ENCODE peak calls at places on chromosomes 12 and 14, in seven cellular contexts. Q is astrocyte, I is PC-3, B is H9, J is neural progenitor cell, G is fibroblast of lung, E is mammary epithelial cell. D is an unnamed sample.

GRCh38 chr12:114638790-114639435 is 45.1 kb downstream of the TBX3 start:
- DNase-seq in I (no peak), E (no peak), B (peak; percentile 85), G (no peak), Q (no peak), J (no peak), D (peak; percentile 84)

GRCh38 chr12:105322070-105322469 is 8.4 kb upstream of the C12orf75 start:
- DNase-seq in B (no peak), J (no peak), I (no peak), E (no peak), G (peak; percentile 27), Q (peak; percentile 20), D (no peak)

GRCh38 chr14:99129998-99130397 is 142.0 kb downstream of the BCL11B start:
- DNase-seq in Q (no peak), J (no peak), E (no peak), B (no peak), I (no peak), G (no peak), D (peak; percentile 6)

GRCh38 chr12:4307593-4308333 is 13.2 kb upstream of the TIGAR start:
- DNase-seq in G (peak; percentile 82), I (peak; percentile 83), B (peak; percentile 98), J (peak; percentile 90), Q (peak; percentile 65), E (peak; percentile 98), D (peak; percentile 98)

GRCh38 chr14:35708072-35708471 is 101.0 kb downstream of the RALGAPA1 start:
- DNase-seq in B (no peak), G (no peak), J (no peak), Q (no peak), E (no peak), I (no peak), D (no peak)

GRCh38 chr12:39490500-39491276 is 47.8 kb upstream of the KIF21A start:
- DNase-seq in Q (peak; percentile 67), E (peak; percentile 93), I (peak; percentile 76), G (peak; percentile 22), B (no peak), J (no peak), D (no peak)

GRCh38 chr12:115726691-115727090 is 550.8 kb downstream of the MED13L start:
- DNase-seq in Q (no peak), G (no peak), J (no peak), B (no peak), I (no peak), E (no peak), D (no peak)

GRCh38 chr14:91980157-91980556 is 32.7 kb upstream of the FBLN5 start:
- DNase-seq in Q (peak; percentile 96), B (no peak), I (peak; percentile 90), G (peak; percentile 88), J (no peak), E (peak; percentile 93), D (no peak)

GRCh38 chr12:7142057-7142644 is 12.0 kb downstream of the CLSTN3 start:
- DNase-seq in I (peak; percentile 58), B (peak; percentile 81), E (peak; percentile 25), G (peak; percentile 45), Q (no peak), J (peak; percentile 70), D (peak; percentile 95)

GRCh38 chr14:67574156-67574555 is 25.9 kb downstream of the PIGH start:
- DNase-seq in J (no peak), I (no peak), G (no peak), E (no peak), B (no peak), Q (no peak), D (no peak)

GRCh38 chr14:64821651-64822050 is 58.1 kb downstream of the SPTB start:
- DNase-seq in G (no peak), E (no peak), I (no peak), J (no peak), B (no peak), Q (no peak), D (peak; percentile 45)

GRCh38 chr12:28507055-28507454 is 316.8 kb downstream of the CCDC91 start:
- DNase-seq in E (no peak), G (peak; percentile 12), B (no peak), Q (peak; percentile 82), I (no peak), J (no peak), D (no peak)

GRCh38 chr14:36519431-36520321 is at the start of gene NKX2-1:
- DNase-seq in I (no peak), E (no peak), J (peak; percentile 61), B (peak; percentile 81), Q (no peak), G (no peak), D (peak; percentile 87)

GRCh38 chr12:49369723-49370145 is 2.5 kb downstream of the SPATS2 start:
- DNase-seq in I (peak; percentile 61), J (peak; percentile 28), G (peak; percentile 58), E (no peak), Q (peak; percentile 25), B (peak; percentile 49), D (peak; percentile 76)

GRCh38 chr12:124639407-124639806 is 72.0 kb upstream of the NCOR2 start:
- DNase-seq in B (no peak), E (no peak), G (no peak), I (no peak), J (no peak), Q (no peak), D (no peak)

GRCh38 chr12:73585136-73585535 is 952.5 kb upstream of the ATXN7L3B start:
- DNase-seq in G (no peak), J (no peak), E (no peak), B (no peak), I (no peak), Q (no peak), D (no peak)

GRCh38 chr14:81464253-81465001 is 64.3 kb upstream of the STON2 start:
- DNase-seq in I (peak; percentile 88), J (peak; percentile 69), Q (peak; percentile 26), G (peak; percentile 73), E (peak; percentile 45), B (peak; percentile 49), D (peak; percentile 84)

GRCh38 chr14:31990959-31991541 is 86.1 kb upstream of the ARHGAP5 start:
- DNase-seq in J (no peak), B (no peak), G (peak; percentile 18), E (peak; percentile 80), Q (peak; percentile 82), I (peak; percentile 60), D (no peak)

GRCh38 chr12:1587927-1588573 is 6.3 kb downstream of the FBXL14 start:
- DNase-seq in Q (no peak), J (peak; percentile 84), E (no peak), B (no peak), G (no peak), I (peak; percentile 30), D (no peak)

GRCh38 chr12:105341010-105341409 is 10.5 kb downstream of the C12orf75 start:
- DNase-seq in Q (peak; percentile 53), J (no peak), E (peak; percentile 40), G (peak; percentile 69), I (peak; percentile 71), B (no peak), D (no peak)

GRCh38 chr14:21308132-21308478 is 28.2 kb downstream of the RPGRIP1 start:
- DNase-seq in Q (no peak), B (no peak), E (no peak), G (no peak), J (no peak), I (peak; percentile 12), D (no peak)

GRCh38 chr12:120438495-120439198 is 734 bp downstream of the COX6A1 start:
- DNase-seq in E (no peak), G (no peak), B (no peak), I (no peak), Q (no peak), J (no peak), D (no peak)

GRCh38 chr12:122306407-122306806 is 40.1 kb upstream of the VPS33A start:
- DNase-seq in J (peak; percentile 25), Q (no peak), B (peak; percentile 75), G (no peak), E (no peak), I (no peak), D (peak; percentile 83)

GRCh38 chr14:99621948-99622347 is 17.9 kb upstream of the CCDC85C start:
- DNase-seq in J (no peak), I (peak; percentile 25), Q (no peak), B (no peak), G (no peak), E (peak; percentile 22), D (no peak)

GRCh38 chr14:58663494-58664111 is 25.8 kb downstream of the DACT1 start:
- DNase-seq in J (no peak), E (peak; percentile 61), Q (peak; percentile 96), B (no peak), G (peak; percentile 57), I (no peak), D (peak; percentile 72)

GRCh38 chr12:1920971-1921370 is 2.5 kb upstream of the CACNA2D4 start:
- DNase-seq in Q (no peak), I (no peak), E (no peak), G (no peak), J (no peak), B (peak; percentile 31), D (peak; percentile 42)

GRCh38 chr12:112905451-112906089 is 1.2 kb upstream of the OAS1 start:
- DNase-seq in Q (no peak), I (peak; percentile 41), J (no peak), G (no peak), E (peak; percentile 18), B (no peak), D (no peak)

DNA sequence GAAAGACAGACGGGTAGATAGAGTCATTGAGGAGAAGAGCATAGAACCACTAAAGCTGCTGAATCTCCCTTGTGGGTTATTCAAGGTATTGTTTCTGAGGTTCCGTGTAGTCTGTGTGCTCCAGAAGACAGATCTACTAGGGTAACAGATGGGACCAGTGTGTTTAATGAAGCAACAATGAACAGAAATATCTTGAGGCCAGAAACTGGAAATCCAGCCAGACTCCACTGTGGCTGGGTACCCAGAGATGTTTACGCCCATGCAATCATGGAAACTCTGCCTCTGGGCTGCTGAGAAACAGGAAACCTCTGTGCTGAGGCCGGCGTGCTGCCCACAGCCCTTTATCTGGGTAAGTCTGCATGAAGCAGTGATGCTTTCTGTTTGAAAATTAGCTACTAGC is 8.3 kb downstream of the PROX2 start:
- DNase-seq in G (no peak), J (no peak), Q (peak; percentile 51), B (no peak), E (no peak), I (no peak), D (no peak)
- H3K27ac ChIP-seq in G (no peak overlapping the region), J (no peak overlapping the region), Q (no peak overlapping the region), B (no peak overlapping the region), E (no peak overlapping the region), I (no peak overlapping the region), D (no peak overlapping the region)

GRCh38 chr12:132373967-132374820 is 44.8 kb upstream of the GALNT9 start:
- DNase-seq in J (peak; percentile 73), Q (no peak), E (no peak), B (no peak), I (no peak), G (peak; percentile 19), D (no peak)
- TF ChIP-seq CTCF in J (peak; percentile 27), Q (no peak), E (no peak), B (peak; percentile 47), I (no peak), G (peak; percentile 24), D (peak; percentile 30)

GRCh38 chr14:103663506-103663905 is 34.5 kb downstream of the KLC1 start:
- DNase-seq in I (no peak), B (no peak), J (no peak), G (no peak), Q (no peak), E (no peak), D (no peak)
- H3K9ac ChIP-seq in I (no peak overlapping the region), B (no peak overlapping the region), J (no peak overlapping the region), G (peak overlapping the region; percentile 55), Q (peak overlapping the region; percentile 72), E (no peak overlapping the region), D (no peak overlapping the region)

DNA sequence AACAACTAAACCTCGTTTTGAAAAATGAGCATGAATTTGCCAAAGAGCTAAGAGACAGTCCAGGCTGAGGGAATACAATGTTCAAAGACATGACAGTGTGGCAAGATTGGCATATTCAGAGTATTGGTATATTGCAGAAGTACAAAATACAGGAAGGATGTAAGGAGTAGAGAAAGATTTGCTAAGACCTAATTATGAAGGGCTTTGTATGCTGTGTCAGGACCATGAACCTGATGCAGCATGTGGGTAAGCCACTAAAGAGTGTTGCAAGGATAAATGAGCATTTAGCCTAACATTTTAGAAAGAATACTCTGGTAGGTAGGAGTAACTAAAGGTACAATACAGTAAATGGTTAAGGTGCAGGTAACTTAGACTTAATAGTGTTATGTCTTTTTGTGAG is 65.1 kb downstream of the KTN1 start:
- DNase-seq in E (no peak), I (no peak), Q (no peak), G (no peak), J (no peak), B (no peak), D (no peak)
- H3K27ac ChIP-seq in E (no peak overlapping the region), I (no peak overlapping the region), Q (no peak overlapping the region), G (no peak overlapping the region), J (no peak overlapping the region), B (no peak overlapping the region), D (no peak overlapping the region)

D was measured in endodermal cell.